ENCODE peak calls at places on chromosome 16, in six cellular contexts. G is H9, M is fibroblast of pulmonary artery, Y is heart right ventricle, N is heart left ventricle, Z is AG04450. S is an unnamed sample.

GRCh38 chr16:68401871-68402747 is 46.2 kb downstream of the SMPD3 start:
- DNase-seq in Y (no peak), N (peak; percentile 25), G (no peak), M (peak; percentile 7), Z (no peak), S (no peak)

GRCh38 chr16:47229053-47229640 is 85.4 kb upstream of the NETO2 start:
- DNase-seq in N (no peak), Y (no peak), G (no peak), M (no peak), Z (no peak), S (no peak)

GRCh38 chr16:79609861-79610260 is 9.3 kb upstream of the MAF start:
- DNase-seq in Z (no peak), N (no peak), M (no peak), G (no peak), Y (no peak), S (no peak)

GRCh38 chr16:86354641-86355040 is 155.7 kb upstream of the FOXF1 start:
- DNase-seq in G (no peak), Z (no peak), Y (no peak), N (no peak), M (peak; percentile 65), S (no peak)

GRCh38 chr16:46859719-46860152 is 24.4 kb upstream of the GPT2 start:
- DNase-seq in Y (no peak), N (no peak), G (no peak), Z (peak; percentile 52), M (peak; percentile 85), S (no peak)

GRCh38 chr16:84115919-84116719 is 623 bp downstream of the MBTPS1 start:
- DNase-seq in N (no peak), M (peak; percentile 49), Y (no peak), G (no peak), Z (no peak), S (no peak)

GRCh38 chr16:77068402-77068801 is 122.6 kb upstream of the MON1B start:
- DNase-seq in Y (no peak), M (no peak), N (no peak), G (no peak), Z (no peak), S (no peak)

GRCh38 chr16:56866955-56867830 is 2.2 kb downstream of the SLC12A3 start:
- DNase-seq in Z (no peak), M (peak; percentile 82), Y (no peak), G (no peak), N (no peak), S (peak; percentile 54)

GRCh38 chr16:84785843-84786538 is 33.8 kb upstream of the CRISPLD2 start:
- DNase-seq in Z (no peak), N (peak; percentile 69), Y (peak; percentile 44), M (peak; percentile 93), G (no peak), S (no peak)

GRCh38 chr16:48864055-48864454 is 254.1 kb upstream of the N4BP1 start:
- DNase-seq in M (no peak), Y (no peak), G (peak; percentile 41), Z (no peak), N (no peak), S (no peak)

GRCh38 chr16:68539704-68540370 is 746 bp downstream of the ZFP90 start:
- DNase-seq in N (no peak), Y (no peak), M (no peak), G (peak; percentile 31), Z (no peak), S (no peak)

GRCh38 chr16:56206951-56207350 is 15.7 kb downstream of the GNAO1 start:
- DNase-seq in Z (no peak), G (no peak), M (no peak), Y (no peak), N (no peak), S (no peak)

GRCh38 chr16:56102159-56102798 is 89.0 kb upstream of the GNAO1 start:
- DNase-seq in G (no peak), N (peak; percentile 70), Z (no peak), M (peak; percentile 6), Y (peak; percentile 65), S (no peak)

GRCh38 chr16:23597003-23597756 is 1.1 kb upstream of the NDUFAB1 start:
- DNase-seq in Z (no peak), N (no peak), M (peak; percentile 18), Y (no peak), G (peak; percentile 79), S (peak; percentile 31)
- TF ChIP-seq CTCF in Z (no peak), N (no peak), M (no peak), Y (no peak), G (peak; percentile 61), S (no peak)

GRCh38 chr16:21268236-21268635 is 9.9 kb downstream of the CRYM start:
- DNase-seq in M (no peak), Y (no peak), G (no peak), N (no peak), Z (no peak), S (no peak)
- TF ChIP-seq CTCF in M (no peak), Y (no peak), G (no peak), N (no peak), Z (no peak), S (no peak)

GRCh38 chr16:19223235-19223847 is 55.3 kb downstream of the SYT17 start:
- DNase-seq in M (peak; percentile 1), Y (no peak), N (no peak), Z (no peak), G (peak; percentile 67), S (peak; percentile 49)
- TF ChIP-seq CTCF in M (peak; percentile 52), Y (peak; percentile 42), N (peak; percentile 28), Z (peak; percentile 58), G (peak; percentile 92), S (peak; percentile 88)

GRCh38 chr16:66588981-66589713 is 9.9 kb downstream of the CMTM2 start:
- DNase-seq in Z (no peak), G (peak; percentile 73), M (peak; percentile 42), N (no peak), Y (peak; percentile 35), S (peak; percentile 36)
- TF ChIP-seq CTCF in Z (peak; percentile 54), G (peak; percentile 80), M (peak; percentile 64), N (peak; percentile 38), Y (peak; percentile 53), S (peak; percentile 24)

GRCh38 chr16:71775949-71776348 is 32.7 kb downstream of the AP1G1 start:
- DNase-seq in Z (no peak), M (no peak), Y (no peak), N (no peak), G (no peak), S (no peak)
- TF ChIP-seq CTCF in Z (no peak), M (no peak), Y (no peak), N (no peak), G (no peak), S (no peak)

DNA sequence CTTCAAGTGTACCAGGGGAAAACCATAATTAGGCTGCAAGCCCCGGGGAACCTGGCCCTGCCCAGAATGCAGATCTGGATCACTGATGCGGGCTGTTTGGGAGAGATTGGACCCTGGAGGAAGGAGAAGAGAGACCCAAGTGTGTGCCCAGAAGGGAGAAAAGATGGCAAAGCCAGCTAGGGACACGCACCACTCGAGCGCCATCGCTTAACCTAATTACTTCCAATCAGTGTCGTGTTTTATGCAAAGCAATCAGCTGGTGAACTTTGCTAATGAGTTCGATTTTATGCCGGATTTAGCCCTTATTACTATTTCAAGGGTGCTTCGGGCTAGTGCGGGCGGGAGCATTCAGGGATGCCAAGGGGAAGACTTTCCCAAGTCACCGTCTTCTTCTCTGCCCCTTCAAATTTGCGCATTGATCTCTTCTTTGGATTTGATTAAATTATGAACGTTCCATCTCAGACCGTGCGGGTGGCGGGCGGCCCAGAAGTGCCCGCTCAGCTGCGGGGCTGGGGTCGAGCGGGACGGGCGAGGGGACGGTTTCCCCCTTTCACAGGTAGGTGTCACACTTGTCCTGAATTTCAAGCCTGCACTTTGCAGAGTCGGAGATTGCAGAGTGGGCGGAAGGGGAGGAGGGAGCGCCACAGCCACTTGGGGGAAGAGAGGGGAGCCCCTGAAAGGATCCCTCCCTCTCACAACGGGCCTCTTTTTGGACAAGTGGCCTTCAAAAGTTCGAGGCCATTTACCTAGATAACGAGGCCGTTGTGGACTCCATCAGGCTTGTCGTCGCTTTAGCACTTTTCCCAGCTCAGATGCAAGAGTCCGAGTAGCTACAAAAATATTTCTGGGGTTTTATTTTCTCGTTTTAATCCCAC is 4.1 kb downstream of the IRX5 start:
- DNase-seq in Y (no peak), G (peak; percentile 76), M (no peak), N (no peak), Z (no peak), S (peak; percentile 59)
- TF ChIP-seq CTCF in Y (peak; percentile 23), G (peak; percentile 67), M (no peak), N (peak; percentile 11), Z (no peak), S (no peak)